ENCODE peak calls at places on chromosomes 3 and 15, in seven cellular contexts. I is AG09319, L is foreskin fibroblast, D is heart left ventricle, X is Calu3, A is AG04450, S is omental fat pad. V is an unnamed sample.

GRCh38 chr3:51955175-51955892 is at the start of gene GPR62:
- DNase-seq in D (peak), I (no peak), S (no peak), L (no peak), A (no peak), X (no peak), V (no peak)

GRCh38 chr15:41961803-41962202 is 10.6 kb downstream of the EHD4 start:
- DNase-seq in S (no peak), A (no peak), L (no peak), D (no peak), I (no peak), X (no peak), V (no peak)

GRCh38 chr3:177610677-177611654 is 413.7 kb upstream of the TBL1XR1 start:
- DNase-seq in X (peak), D (no peak), S (peak), I (no peak), A (no peak), L (no peak), V (no peak)

GRCh38 chr3:13539285-13539625 is 9.7 kb upstream of the FBLN2 start:
- DNase-seq in I (no peak), L (peak), X (no peak), D (no peak), S (no peak), A (peak), V (no peak)

GRCh38 chr3:117439812-117440211 is 730.2 kb downstream of the TUSC7 start:
- DNase-seq in D (no peak), L (peak), A (no peak), I (no peak), X (peak), S (no peak), V (peak)

GRCh38 chr15:80003171-80003570 is 32.2 kb upstream of the BCL2A1 start:
- DNase-seq in X (no peak), I (no peak), L (no peak), A (no peak), D (no peak), S (no peak), V (no peak)

GRCh38 chr3:146163584-146163983 is 2.6 kb upstream of the PLOD2 start:
- DNase-seq in X (peak), I (peak), D (no peak), S (no peak), L (peak), A (no peak), V (no peak)

GRCh38 chr15:73318463-73319351 is 50.1 kb downstream of the HCN4 start:
- DNase-seq in X (no peak), L (no peak), D (no peak), I (no peak), S (no peak), A (no peak), V (peak)

GRCh38 chr3:156448300-156448699 is 106.6 kb downstream of the SSR3 start:
- DNase-seq in A (no peak), L (no peak), S (no peak), X (peak), I (no peak), D (no peak), V (peak)

GRCh38 chr3:134660046-134660441 is 9.2 kb upstream of the KY start:
- DNase-seq in A (no peak), D (no peak), L (no peak), S (no peak), X (no peak), I (no peak), V (no peak)

GRCh38 chr3:46542801-46543201 is 23.3 kb downstream of the LRRC2 start:
- DNase-seq in I (no peak), D (peak), A (no peak), S (no peak), X (no peak), L (no peak), V (no peak)

GRCh38 chr15:72155635-72156616 is 37.7 kb downstream of the SENP8 start:
- DNase-seq in A (peak), I (peak), D (peak), L (peak), S (peak), X (peak), V (peak)

GRCh38 chr3:128309026-128309425 is 155.7 kb downstream of the EEFSEC start:
- DNase-seq in S (no peak), A (no peak), X (no peak), L (no peak), D (peak), I (no peak), V (no peak)

GRCh38 chr3:132352556-132353143 is 35.4 kb downstream of the ACP3 start:
- DNase-seq in S (peak), X (peak), D (peak), I (peak), L (peak), A (peak), V (peak)

GRCh38 chr15:31516459-31516858 is 189.8 kb downstream of the KLF13 start:
- DNase-seq in A (no peak), I (no peak), X (no peak), S (no peak), D (no peak), L (no peak), V (no peak)

GRCh38 chr15:90529369-90530249 is at the start of gene CRTC3:
- DNase-seq in D (peak), X (peak), L (peak), A (no peak), S (no peak), I (no peak), V (peak)

GRCh38 chr3:66144792-66145733 is 75.7 kb upstream of the SLC25A26 start:
- DNase-seq in X (peak), S (no peak), L (peak), I (no peak), A (no peak), D (no peak), V (no peak)

GRCh38 chr3:127747751-127748521 is 74.4 kb downstream of the MGLL start:
- DNase-seq in I (peak), S (no peak), D (peak), A (peak), L (peak), X (peak), V (no peak)

GRCh38 chr3:135368316-135368715 is 573.3 kb downstream of the EPHB1 start:
- DNase-seq in A (no peak), S (no peak), L (no peak), X (no peak), I (no peak), D (no peak), V (no peak)

DNA sequence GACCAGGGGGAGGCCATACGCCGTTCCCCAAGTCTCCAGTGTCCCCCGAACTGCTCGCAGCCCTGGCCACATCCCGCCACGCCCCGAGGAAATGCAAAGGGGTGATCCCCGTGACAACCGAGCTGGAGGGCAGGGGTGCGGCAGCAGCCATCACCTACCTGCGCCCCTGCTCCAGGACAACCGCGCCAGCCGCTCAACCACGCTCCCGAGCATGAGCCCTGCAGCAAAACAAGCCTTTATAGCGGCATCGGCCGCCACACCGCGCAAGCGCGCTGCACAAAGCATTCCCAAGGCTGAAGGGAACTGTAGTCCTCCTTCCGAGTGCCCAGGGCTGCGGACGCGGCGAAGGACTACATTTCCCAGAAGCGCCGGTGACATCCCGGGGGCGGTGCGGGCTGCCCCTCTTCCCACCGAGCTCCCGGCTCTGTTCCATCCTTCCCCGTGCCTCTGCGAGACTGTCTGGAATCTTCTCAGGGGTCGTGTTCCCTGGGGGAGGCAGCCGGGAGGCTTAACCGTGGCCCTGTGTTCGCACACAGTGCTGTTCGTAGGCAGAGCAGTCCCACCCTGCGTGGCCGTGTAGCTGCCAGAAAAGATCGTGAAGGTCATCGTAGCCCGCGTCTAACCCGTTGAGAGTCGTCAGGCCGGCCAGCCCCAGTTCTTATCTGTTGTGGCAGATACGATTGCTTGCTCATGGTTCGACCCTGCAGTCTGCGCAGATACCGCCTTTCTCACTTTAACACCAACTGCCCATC is at the start of gene ABCC5:
- DNase-seq in X (peak), D (peak), S (peak), I (peak), L (peak), A (peak), V (peak)
- TF ChIP-seq CTCF in X (peak), D (peak), S (no peak), I (no peak), L (no peak), A (peak), V (peak)

DNA sequence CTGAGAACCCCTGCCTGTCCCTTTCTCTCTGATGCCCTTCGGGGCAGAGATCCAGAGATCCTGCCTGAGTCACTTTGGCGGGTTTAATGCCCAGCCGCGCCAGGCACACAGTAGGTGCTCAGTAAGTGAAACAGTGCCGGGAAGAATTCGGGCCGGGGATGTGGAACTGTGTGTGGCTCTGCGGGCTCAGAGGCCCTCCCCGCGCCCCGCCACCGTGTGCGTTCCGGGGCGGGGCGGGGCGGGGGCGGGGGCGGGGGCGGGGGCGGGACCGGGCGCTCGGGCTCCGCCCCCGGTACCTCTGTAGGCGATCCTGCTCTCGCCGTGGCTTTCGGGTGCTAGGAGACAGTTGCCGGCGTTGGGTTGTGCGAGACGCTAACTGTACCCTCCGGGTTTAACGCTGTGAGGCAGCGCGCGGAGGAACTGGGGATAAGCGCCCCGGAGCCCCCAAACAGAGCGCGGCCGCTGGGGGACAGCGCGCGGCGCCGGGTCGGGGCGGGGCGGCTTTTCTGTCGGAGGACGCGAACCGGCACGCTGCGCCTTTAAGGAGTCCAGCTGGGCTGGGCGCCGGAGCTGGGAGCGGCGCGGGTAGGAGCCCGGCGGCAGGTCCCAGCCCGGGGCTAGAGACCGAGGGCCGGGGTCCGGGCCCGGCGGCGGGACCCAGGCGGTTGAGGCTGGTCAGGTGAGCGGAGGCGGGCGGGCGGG is at the start of gene ABHD6:
- DNase-seq in X (peak), A (no peak), S (peak), L (peak), D (peak), I (no peak), V (peak)
- TF ChIP-seq CTCF in X (no peak), A (peak), S (no peak), L (no peak), D (no peak), I (peak), V (no peak)

DNA sequence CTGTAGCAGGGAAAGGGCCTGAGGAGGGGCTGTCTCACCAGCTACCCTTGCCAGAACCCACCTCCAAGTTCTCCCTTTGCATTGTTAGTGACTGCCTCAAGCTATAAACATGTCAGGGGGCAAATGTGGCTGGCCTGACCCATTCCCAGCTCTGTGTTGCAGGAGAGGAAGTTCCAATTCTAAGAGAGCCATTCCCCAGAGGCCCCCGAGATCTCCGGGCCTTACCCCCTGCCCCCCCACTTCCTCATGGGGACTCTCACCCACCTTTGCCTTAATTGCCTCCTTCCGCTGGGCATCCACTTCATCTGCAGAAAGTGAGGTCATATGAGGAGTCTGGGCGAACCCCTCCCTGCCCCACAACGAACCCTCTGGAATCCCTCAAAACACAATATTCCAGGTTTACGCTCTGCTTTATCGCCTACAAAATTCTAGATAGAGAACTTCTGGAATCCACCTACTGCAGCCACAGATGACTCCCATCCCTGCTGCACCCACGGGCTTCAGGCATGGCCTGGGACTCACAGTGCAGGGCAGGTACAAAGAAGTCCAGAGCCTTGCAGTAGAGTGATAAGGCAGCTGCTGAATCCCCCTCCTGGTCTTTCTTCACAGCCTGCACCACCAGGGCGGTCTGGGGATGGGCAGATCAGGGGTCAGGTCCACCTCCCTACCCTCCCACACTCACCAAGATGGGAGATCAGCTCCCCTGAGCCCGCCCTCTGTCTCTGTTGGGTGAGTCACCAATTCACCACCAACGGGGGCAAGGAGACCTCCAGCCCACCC is 4.0 kb downstream of the ULK3 start:
- DNase-seq in L (no peak), A (no peak), I (no peak), X (no peak), S (no peak), D (no peak), V (no peak)
- TF ChIP-seq CTCF in L (no peak), A (no peak), I (no peak), X (no peak), S (no peak), D (no peak), V (no peak)

GRCh38 chr3:148880681-148881080 is 15.6 kb downstream of the CPA3 start:
- DNase-seq in S (no peak), D (no peak), I (no peak), A (no peak), L (no peak), X (peak), V (peak)
- TF ChIP-seq CTCF in S (no peak), D (no peak), I (no peak), A (no peak), L (no peak), X (peak), V (no peak)

DNA sequence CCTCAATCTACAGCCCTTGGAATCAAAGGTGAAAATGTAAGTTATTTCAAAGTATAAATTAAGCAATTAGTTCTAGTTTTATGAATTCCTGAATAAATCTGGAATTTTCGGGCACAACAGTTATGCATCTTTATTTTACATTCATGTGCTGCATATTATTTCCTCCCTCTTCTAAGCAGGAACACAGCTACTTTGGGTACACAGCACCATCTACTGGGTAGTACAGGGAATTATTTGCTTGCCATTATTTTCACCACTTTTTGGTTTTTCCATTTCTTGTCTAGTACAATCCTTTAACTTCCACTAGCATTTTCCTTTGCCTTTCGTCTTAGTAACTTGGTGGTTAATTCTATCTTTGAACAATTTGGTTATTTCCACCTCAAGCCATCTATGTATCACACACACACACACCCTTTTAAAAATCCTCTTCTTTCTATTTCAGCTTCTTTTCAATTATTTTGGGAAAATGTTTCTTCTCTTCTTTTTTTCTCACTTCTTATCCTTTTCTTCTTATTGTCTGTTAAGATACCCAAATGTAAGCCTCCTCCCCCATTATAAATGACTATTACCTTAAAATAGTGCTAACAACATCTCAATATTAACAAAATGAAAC is 451.0 kb downstream of the MFSD1 start:
- DNase-seq in X (peak), I (peak), D (no peak), L (peak), A (no peak), S (no peak), V (peak)
- TF ChIP-seq CTCF in X (peak), I (peak), D (peak), L (peak), A (peak), S (no peak), V (peak)